ENCODE peak calls at places on chromosomes 11 and 22, in eight cellular contexts. U, R, T, X, O, C, D and F are unnamed samples.
A peak's percentile ranks its signal among the peaks of the same experiment; 100 is the strongest.

GRCh38 chr11:43010042-43010441 is 301.8 kb upstream of the API5 start:
- DNase-seq in O (no peak), R (no peak), U (peak; percentile 37), T (no peak), D (no peak), C (no peak), X (no peak), F (no peak)

GRCh38 chr11:20016526-20016925 is 143.7 kb downstream of the DBX1 start:
- DNase-seq in D (no peak), O (no peak), T (no peak), R (no peak), X (no peak), C (no peak), U (no peak), F (no peak)

GRCh38 chr22:19933328-19934241 is 8.0 kb upstream of the COMT start:
- DNase-seq in D (no peak), R (no peak), C (peak; percentile 31), X (no peak), T (no peak), O (peak; percentile 42), U (no peak), F (no peak)

GRCh38 chr11:8871283-8871775 is 39.7 kb upstream of the AKIP1 start:
- DNase-seq in X (peak; percentile 94), R (no peak), O (peak; percentile 69), C (no peak), U (no peak), D (peak; percentile 54), T (peak; percentile 72), F (no peak)

GRCh38 chr11:59174664-59175033 is 2.7 kb downstream of the DTX4 start:
- DNase-seq in C (no peak), T (no peak), O (no peak), U (no peak), X (no peak), D (no peak), R (no peak), F (no peak)

GRCh38 chr11:110747531-110747930 is 35.3 kb upstream of the ARHGAP20 start:
- DNase-seq in R (no peak), U (no peak), O (no peak), T (no peak), X (no peak), D (no peak), C (no peak), F (no peak)

GRCh38 chr22:29871684-29872083 is 11.3 kb upstream of the MTMR3 start:
- DNase-seq in O (no peak), U (no peak), X (no peak), R (no peak), D (no peak), C (no peak), T (no peak), F (no peak)

GRCh38 chr11:125264091-125265022 is 99.8 kb downstream of the PKNOX2 start:
- DNase-seq in O (no peak), U (no peak), X (no peak), R (no peak), C (no peak), T (no peak), D (no peak), F (no peak)

GRCh38 chr11:64850979-64851567 is 6.6 kb upstream of the CDC42BPG start:
- DNase-seq in O (no peak), D (no peak), X (no peak), C (peak; percentile 94), U (no peak), R (no peak), T (no peak), F (no peak)

GRCh38 chr22:46678003-46678657 is 57.9 kb downstream of the GRAMD4 start:
- DNase-seq in C (no peak), U (peak; percentile 72), D (no peak), O (no peak), R (no peak), X (no peak), T (no peak), F (no peak)

GRCh38 chr22:36730176-36730858 is 26.8 kb upstream of the CACNG2 start:
- DNase-seq in T (no peak), U (no peak), C (no peak), R (no peak), X (no peak), O (peak; percentile 57), D (peak; percentile 48), F (no peak)

GRCh38 chr22:46054091-46054877 is 77.3 kb upstream of the WNT7B start:
- DNase-seq in O (no peak), C (peak; percentile 94), R (no peak), D (peak; percentile 71), U (peak; percentile 35), X (peak; percentile 88), T (no peak), F (peak; percentile 45)

GRCh38 chr11:88886796-88887195 is 179.0 kb downstream of the GRM5 start:
- DNase-seq in U (peak; percentile 49), X (peak; percentile 41), T (peak; percentile 6), C (no peak), O (no peak), D (no peak), R (peak; percentile 16), F (no peak)
- TF ChIP-seq CTCF in U (peak; percentile 26), X (peak; percentile 56), T (peak; percentile 47), C (peak; percentile 12), O (no peak), D (no peak), R (peak; percentile 39), F (no peak)

GRCh38 chr11:31871310-31872073 is 60.4 kb upstream of the PAX6 start:
- DNase-seq in O (no peak), D (no peak), T (no peak), X (no peak), R (no peak), C (no peak), U (no peak), F (no peak)
- TF ChIP-seq CTCF in O (no peak), D (no peak), T (no peak), X (no peak), R (no peak), C (peak; percentile 10), U (no peak), F (no peak)

GRCh38 chr22:49449377-49449776 is 378.3 kb downstream of the BRD1 start:
- DNase-seq in U (no peak), O (no peak), X (no peak), R (no peak), D (no peak), T (no peak), C (no peak), F (no peak)
- TF ChIP-seq CTCF in U (no peak), O (no peak), X (no peak), R (no peak), D (no peak), T (no peak), C (no peak), F (no peak)

GRCh38 chr22:34866501-34867171 is 199.3 kb upstream of the ISX start:
- DNase-seq in R (no peak), C (no peak), U (no peak), X (peak; percentile 68), D (no peak), T (no peak), O (no peak), F (no peak)

GRCh38 chr22:34866081-34866480 is 199.9 kb upstream of the ISX start:
- DNase-seq in O (no peak), X (no peak), T (no peak), C (no peak), R (no peak), D (no peak), U (no peak), F (no peak)

GRCh38 chr22:34858026-34858425 is 207.9 kb upstream of the ISX start:
- DNase-seq in R (no peak), D (no peak), X (peak; percentile 32), C (no peak), O (no peak), U (no peak), T (no peak), F (no peak)

GRCh38 chr22:34861787-34862186 is 204.2 kb upstream of the ISX start:
- DNase-seq in O (no peak), X (no peak), D (no peak), R (no peak), T (no peak), U (no peak), C (no peak), F (no peak)
- TF ChIP-seq CTCF in O (no peak), X (no peak), D (no peak), R (no peak), T (no peak), U (no peak), C (no peak), F (no peak)

GRCh38 chr11:66880484-66881211 is 23.8 kb downstream of the LRFN4 start:
- DNase-seq in T (no peak), C (no peak), X (no peak), U (no peak), D (peak; percentile 82), O (no peak), R (peak; percentile 18), F (no peak)

GRCh38 chr11:66881927-66882452 is 25.1 kb downstream of the LRFN4 start:
- DNase-seq in X (no peak), U (no peak), R (no peak), D (no peak), O (no peak), T (no peak), C (no peak), F (no peak)

GRCh38 chr11:66882540-66882939 is 25.7 kb downstream of the LRFN4 start:
- DNase-seq in R (no peak), D (no peak), X (no peak), O (no peak), U (no peak), T (no peak), C (no peak), F (no peak)

GRCh38 chr11:66879583-66879982 is 22.7 kb downstream of the LRFN4 start:
- DNase-seq in U (no peak), T (no peak), O (no peak), D (no peak), C (no peak), R (no peak), X (no peak), F (no peak)

GRCh38 chr11:66881436-66881835 is 24.6 kb downstream of the LRFN4 start:
- DNase-seq in C (no peak), O (no peak), T (no peak), R (no peak), U (no peak), D (no peak), X (no peak), F (no peak)
- TF ChIP-seq CTCF in C (no peak), O (no peak), T (no peak), R (no peak), U (no peak), D (no peak), X (no peak), F (no peak)

GRCh38 chr11:88103337-88104206 is 71.7 kb downstream of the RAB38 start:
- DNase-seq in C (no peak), O (peak; percentile 64), X (peak; percentile 51), D (no peak), U (peak; percentile 74), T (peak; percentile 58), R (no peak), F (no peak)
- TF ChIP-seq CTCF in C (peak; percentile 50), O (peak; percentile 53), X (peak; percentile 72), D (no peak), U (peak; percentile 73), T (peak; percentile 89), R (peak; percentile 42), F (peak; percentile 61)

GRCh38 chr11:131884461-131885073 is 514.2 kb downstream of the NTM start:
- DNase-seq in X (no peak), T (no peak), D (no peak), U (no peak), O (no peak), R (no peak), C (no peak), F (no peak)
- TF ChIP-seq CTCF in X (no peak), T (no peak), D (no peak), U (no peak), O (no peak), R (no peak), C (no peak), F (no peak)